ENCODE peak calls at places on chromosomes 13 and 19, in four cellular contexts. V is GM12878, M is HepG2, W is K562. K is an unnamed sample.

GRCh38 chr19:49155830-49156346 is 692 bp upstream of the HRC start:
- DNase-seq in V (no peak), M (no peak), W (peak), K (no peak)

GRCh38 chr19:49165111-49165750 is 7.6 kb downstream of the TRPM4 start:
- DNase-seq in V (no peak), M (no peak), W (no peak), K (no peak)

GRCh38 chr13:114275309-114275708 is 6.1 kb upstream of the UPF3A start:
- DNase-seq in V (no peak), M (no peak), W (no peak), K (no peak)

GRCh38 chr13:81018936-81019335 is 678.0 kb upstream of the SPRY2 start:
- DNase-seq in V (no peak), M (no peak), W (no peak), K (no peak)

GRCh38 chr13:19604306-19604705 is 29.2 kb upstream of the MPHOSPH8 start:
- DNase-seq in V (no peak), M (peak), W (no peak), K (no peak)

GRCh38 chr13:99151516-99151915 is 49.1 kb upstream of the UBAC2 start:
- DNase-seq in V (no peak), M (no peak), W (peak), K (peak)

GRCh38 chr13:44576396-44577235 is 486 bp upstream of the TSC22D1 start:
- DNase-seq in V (no peak), M (no peak), W (peak), K (no peak)

GRCh38 chr19:45467115-45467455 is 711 bp upstream of the FOSB start:
- DNase-seq in V (no peak), M (no peak), W (peak), K (no peak)

GRCh38 chr19:38303517-38304351 is at the start of gene C19orf33:
- DNase-seq in V (no peak), M (no peak), W (no peak), K (peak)

GRCh38 chr19:5612891-5613290 is 9.7 kb downstream of the SAFB2 start:
- DNase-seq in V (no peak), M (no peak), W (no peak), K (no peak)

GRCh38 chr13:98652721-98653470 is 76.0 kb upstream of the STK24 start:
- DNase-seq in V (no peak), M (no peak), W (no peak), K (no peak)

GRCh38 chr13:34391071-34391470 is 551.0 kb upstream of the NBEA start:
- DNase-seq in V (no peak), M (no peak), W (no peak), K (peak)

GRCh38 chr13:86729206-86729605 is 930.0 kb upstream of the SLITRK6 start:
- DNase-seq in V (no peak), M (no peak), W (no peak), K (no peak)

GRCh38 chr19:57171551-57172081 is 4.3 kb upstream of the DUXA start:
- DNase-seq in V (no peak), M (peak), W (no peak), K (peak)

GRCh38 chr13:113358653-113359052 is 5.3 kb downstream of the GRTP1 start:
- DNase-seq in V (no peak), M (no peak), W (no peak), K (no peak)

GRCh38 chr19:34474233-34474989 is 7.1 kb upstream of the WTIP start:
- DNase-seq in V (no peak), M (no peak), W (no peak), K (no peak)

GRCh38 chr13:80338781-80339577 is 1.9 kb downstream of the SPRY2 start:
- DNase-seq in V (no peak), M (peak), W (peak), K (peak)

GRCh38 chr13:45702869-45703391 is 810 bp downstream of the CBY2 start:
- DNase-seq in V (no peak), M (no peak), W (no peak), K (no peak)

GRCh38 chr13:41352935-41353801 is 42.1 kb downstream of the NAA16 start:
- DNase-seq in V (peak), M (peak), W (peak), K (peak)

GRCh38 chr19:18310118-18310909 is 12.6 kb downstream of the LSM4 start:
- DNase-seq in V (no peak), M (no peak), W (no peak), K (no peak)

GRCh38 chr13:111372651-111373425 is 52.4 kb downstream of the TEX29 start:
- DNase-seq in V (no peak), M (no peak), W (no peak), K (no peak)

GRCh38 chr13:27967203-27967735 is 1.8 kb downstream of the CDX2 start:
- DNase-seq in V (no peak), M (no peak), W (no peak), K (no peak)

GRCh38 chr19:14383898-14384669 is 2.8 kb downstream of the ADGRE5 start:
- DNase-seq in V (no peak), M (no peak), W (peak), K (no peak)

GRCh38 chr13:19927117-19927734 is 31.3 kb upstream of the ZMYM2 start:
- DNase-seq in V (no peak), M (peak), W (no peak), K (peak)

GRCh38 chr19:12676384-12676792 is 5.3 kb downstream of the DHPS start:
- DNase-seq in V (no peak), M (peak), W (peak), K (peak)

GRCh38 chr19:10817291-10818038 is 18.5 kb downstream of the TMED1 start:
- DNase-seq in V (no peak), M (no peak), W (no peak), K (no peak)

DNA sequence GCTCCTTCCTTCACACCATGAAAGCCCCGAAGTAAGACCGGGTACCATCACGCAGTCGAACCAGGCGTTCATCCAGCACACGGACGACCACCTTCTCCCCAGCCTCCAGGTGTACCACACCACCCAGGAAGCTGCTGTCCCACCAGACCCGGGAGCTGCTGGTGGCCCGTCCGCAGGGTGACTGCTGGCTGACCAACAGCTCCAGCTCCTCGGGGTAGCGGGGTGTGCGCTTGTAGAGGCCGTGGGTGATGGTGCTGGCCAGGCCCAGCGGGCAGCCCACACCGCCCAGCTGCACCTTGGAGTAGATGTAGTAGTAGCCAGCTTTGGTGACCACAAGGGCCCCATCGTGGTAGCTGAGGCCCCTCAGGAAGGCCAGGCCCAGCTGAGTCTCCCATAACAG is 5.0 kb downstream of the TNFSF14 start:
- DNase-seq in V (no peak), M (no peak), W (no peak), K (no peak)
- TF ChIP-seq HDAC2 in V (no peak), M (no peak), W (no peak), K (no peak)

GRCh38 chr19:29974701-29975100 is 32.7 kb downstream of the URI1 start:
- DNase-seq in V (no peak), M (no peak), W (no peak), K (no peak)
- TF ChIP-seq MYC in V (no peak), M (no peak), W (no peak), K (no peak)

GRCh38 chr13:66137384-66137783 is 1092.8 kb downstream of the PCDH9 start:
- DNase-seq in V (no peak), M (no peak), W (no peak), K (no peak)

GRCh38 chr13:66139701-66140100 is 1090.4 kb downstream of the PCDH9 start:
- DNase-seq in V (no peak), M (no peak), W (no peak), K (no peak)

GRCh38 chr13:66139250-66139649 is 1090.9 kb downstream of the PCDH9 start:
- DNase-seq in V (no peak), M (peak), W (no peak), K (no peak)

GRCh38 chr13:66138172-66138811 is 1091.8 kb downstream of the PCDH9 start:
- DNase-seq in V (peak), M (no peak), W (no peak), K (no peak)
- TF ChIP-seq HDAC2 in V (no peak), M (no peak), W (no peak), K (no peak)

GRCh38 chr13:30681489-30682242 is 53.7 kb upstream of the ALOX5AP start:
- DNase-seq in V (no peak), M (no peak), W (no peak), K (no peak)
- TF ChIP-seq MYC in V (no peak), M (no peak), W (no peak), K (no peak)

GRCh38 chr19:1811472-1811894 is 593 bp downstream of the ATP8B3 start:
- DNase-seq in V (no peak), M (peak), W (peak), K (peak)
- TF ChIP-seq HDAC2 in V (no peak), M (no peak), W (no peak), K (no peak)

GRCh38 chr19:4359627-4360000 is 16.3 kb downstream of the MPND start:
- DNase-seq in V (no peak), M (no peak), W (no peak), K (no peak)

GRCh38 chr19:4358709-4359626 is 15.6 kb downstream of the MPND start:
- DNase-seq in V (no peak), M (no peak), W (no peak), K (no peak)

GRCh38 chr19:4361152-4362037 is 18.0 kb downstream of the MPND start:
- DNase-seq in V (no peak), M (no peak), W (no peak), K (peak)

GRCh38 chr19:4360641-4361151 is 17.3 kb downstream of the MPND start:
- DNase-seq in V (no peak), M (no peak), W (no peak), K (no peak)

GRCh38 chr19:4360081-4360569 is 16.8 kb downstream of the MPND start:
- DNase-seq in V (no peak), M (no peak), W (no peak), K (no peak)
- TF ChIP-seq MYC in V (no peak), M (no peak), W (no peak), K (no peak)